ENCODE peak calls at places on chromosomes 1 and 21, in nine cellular contexts. C, Q, M, K, T, Z, F, B and D are unnamed samples.

GRCh38 chr21:44926364-44927101 is 5.8 kb upstream of the ITGB2 start:
- DNase-seq in C (no peak), Q (no peak), M (no peak), K (no peak), T (no peak), Z (no peak), F (peak), B (peak), D (no peak)

GRCh38 chr1:234896477-234897364 is 231.9 kb downstream of the TOMM20 start:
- DNase-seq in C (no peak), Q (no peak), M (no peak), K (no peak), T (no peak), Z (no peak), F (no peak), B (no peak), D (no peak)

GRCh38 chr1:198623920-198624647 is 14.8 kb upstream of the PTPRC start:
- DNase-seq in C (no peak), Q (no peak), M (peak), K (no peak), T (no peak), Z (peak), F (peak), B (no peak), D (no peak)

GRCh38 chr1:17875882-17876280 is 120.7 kb downstream of the ACTL8 start:
- DNase-seq in C (no peak), Q (no peak), M (no peak), K (peak), T (no peak), Z (no peak), F (peak), B (no peak), D (no peak)

GRCh38 chr1:151062738-151063371 is 2.7 kb downstream of the MLLT11 start:
- DNase-seq in C (peak), Q (no peak), M (no peak), K (no peak), T (no peak), Z (no peak), F (peak), B (no peak), D (no peak)

GRCh38 chr1:203215573-203215972 is 13.9 kb downstream of the CHIT1 start:
- DNase-seq in C (no peak), Q (no peak), M (no peak), K (no peak), T (no peak), Z (no peak), F (no peak), B (no peak), D (no peak)

GRCh38 chr1:111570781-111571181 is 48.8 kb upstream of the RAP1A start:
- DNase-seq in C (peak), Q (no peak), M (no peak), K (no peak), T (no peak), Z (no peak), F (peak), B (peak), D (no peak)

GRCh38 chr1:87093286-87093685 is 178.9 kb downstream of the HS2ST1 start:
- DNase-seq in C (peak), Q (no peak), M (no peak), K (no peak), T (no peak), Z (no peak), F (no peak), B (no peak), D (no peak)

GRCh38 chr1:214402583-214403216 is 121.7 kb downstream of the SMYD2 start:
- DNase-seq in C (no peak), Q (no peak), M (no peak), K (no peak), T (no peak), Z (no peak), F (peak), B (no peak), D (no peak)

GRCh38 chr1:64476251-64476952 is 6.5 kb downstream of the CACHD1 start:
- DNase-seq in C (no peak), Q (peak), M (peak), K (no peak), T (no peak), Z (no peak), F (peak), B (no peak), D (no peak)

GRCh38 chr1:230713915-230714764 is at the start of gene AGT:
- DNase-seq in C (no peak), Q (peak), M (peak), K (peak), T (peak), Z (no peak), F (peak), B (no peak), D (peak)

GRCh38 chr1:58782308-58783089 is 1.3 kb downstream of the JUN start:
- DNase-seq in C (peak), Q (peak), M (peak), K (peak), T (peak), Z (peak), F (no peak), B (peak), D (peak)
- H3K4me3 ChIP-seq in C (peak), Q (peak), M (peak), K (peak), T (peak), Z (peak), F (peak), B (peak), D (peak)

DNA sequence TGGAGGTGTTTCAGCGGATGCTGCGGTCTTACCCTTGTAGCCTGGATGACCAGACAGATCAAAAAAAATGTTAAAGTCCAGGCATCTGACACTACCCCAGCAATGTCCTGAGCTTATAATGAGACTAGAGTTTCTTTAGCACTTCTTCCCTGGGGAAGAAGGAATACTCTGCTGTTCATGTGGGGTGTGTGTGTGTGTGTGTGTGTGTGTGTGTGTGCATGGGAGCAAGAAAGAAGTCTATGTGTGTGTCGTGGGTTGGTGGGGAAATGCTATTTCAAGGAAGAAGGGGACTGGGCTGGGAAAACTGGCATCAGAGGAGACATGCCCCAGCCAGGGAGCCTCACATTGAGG is 3.0 kb upstream of the RASSF5 start:
- DNase-seq in C (no peak), Q (no peak), M (no peak), K (no peak), T (no peak), Z (no peak), F (no peak), B (no peak), D (no peak)
- H3K4me3 ChIP-seq in C (no peak), Q (no peak), M (no peak), K (no peak), T (no peak), Z (no peak), F (no peak), B (no peak), D (no peak)

GRCh38 chr1:208772891-208773290 is 528.7 kb upstream of the PLXNA2 start:
- DNase-seq in C (no peak), Q (no peak), M (no peak), K (no peak), T (no peak), Z (no peak), F (no peak), B (no peak), D (no peak)
- H3K4me3 ChIP-seq in C (no peak), Q (no peak), M (no peak), K (no peak), T (no peak), Z (no peak), F (no peak), B (no peak), D (no peak)

DNA sequence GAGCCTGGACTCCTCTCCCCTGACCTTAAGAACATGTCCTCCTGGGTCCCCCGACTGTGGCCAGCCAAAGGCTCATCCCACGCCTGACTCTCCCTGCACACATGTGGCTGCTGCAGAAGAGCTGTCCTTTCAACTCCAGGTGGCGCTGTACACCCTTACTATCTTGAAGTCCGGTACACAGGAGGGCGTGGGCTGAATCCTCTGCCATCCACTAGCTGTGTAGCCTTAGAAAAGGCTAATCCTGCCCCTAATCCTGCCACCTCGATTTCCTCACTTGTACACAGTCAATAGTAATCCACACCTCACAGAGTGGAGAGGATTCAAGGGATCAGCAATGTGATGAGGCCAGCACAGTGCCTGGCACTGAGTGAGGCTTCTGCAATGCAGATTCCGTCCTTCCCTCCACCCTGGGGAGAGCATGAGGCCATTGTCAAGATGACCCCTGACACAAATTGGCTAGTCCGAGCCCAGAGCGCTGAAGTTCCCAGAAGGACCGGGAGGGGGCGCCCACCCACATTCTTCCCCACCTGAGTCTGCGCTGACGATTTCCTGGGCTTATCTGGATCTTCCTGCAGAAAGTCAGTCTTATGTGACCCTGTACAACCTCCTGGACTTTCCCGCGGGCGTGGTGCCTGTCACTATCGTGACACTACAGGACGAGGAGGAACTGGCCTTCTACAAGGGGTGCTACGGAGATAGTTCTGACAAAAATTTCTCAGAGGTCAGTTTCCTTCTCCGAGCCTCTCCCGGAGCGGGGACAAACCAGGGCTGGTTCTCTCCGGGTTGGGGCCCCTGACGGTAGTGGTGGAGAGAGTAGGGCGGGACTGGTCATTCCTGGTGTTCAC is 47.1 kb upstream of the DMBX1 start:
- DNase-seq in C (peak), Q (peak), M (peak), K (peak), T (peak), Z (peak), F (peak), B (peak), D (peak)
- H3K4me3 ChIP-seq in C (peak), Q (peak), M (no peak), K (peak), T (no peak), Z (peak), F (peak), B (peak), D (no peak)

DNA sequence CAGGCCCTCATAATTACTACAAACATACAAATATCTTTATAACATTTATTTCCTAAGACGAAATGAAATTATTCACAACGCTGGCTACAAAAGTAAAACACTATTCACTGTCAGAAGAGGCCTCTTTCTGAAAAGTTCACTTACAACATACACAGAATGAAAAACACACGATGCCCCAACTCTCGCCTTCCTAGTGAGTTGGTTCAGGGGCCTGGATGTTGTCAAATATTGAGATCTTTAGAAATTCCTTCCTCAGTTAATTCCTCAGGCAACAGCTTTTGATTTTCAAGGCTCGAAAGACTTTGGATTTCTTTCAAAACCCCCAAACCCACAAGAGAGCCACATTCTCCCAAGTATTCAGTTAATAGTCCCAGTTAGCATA is 14.2 kb upstream of the KCNE1 start:
- DNase-seq in C (no peak), Q (no peak), M (no peak), K (no peak), T (no peak), Z (no peak), F (peak), B (no peak), D (no peak)
- H3K4me3 ChIP-seq in C (no peak), Q (peak), M (peak), K (peak), T (no peak), Z (peak), F (peak), B (no peak), D (peak)

GRCh38 chr1:224535641-224536040 is 80.5 kb upstream of the CNIH3 start:
- DNase-seq in C (no peak), Q (no peak), M (no peak), K (no peak), T (no peak), Z (no peak), F (no peak), B (no peak), D (no peak)
- H3K4me3 ChIP-seq in C (no peak), Q (no peak), M (no peak), K (no peak), T (no peak), Z (no peak), F (no peak), B (no peak), D (no peak)

DNA sequence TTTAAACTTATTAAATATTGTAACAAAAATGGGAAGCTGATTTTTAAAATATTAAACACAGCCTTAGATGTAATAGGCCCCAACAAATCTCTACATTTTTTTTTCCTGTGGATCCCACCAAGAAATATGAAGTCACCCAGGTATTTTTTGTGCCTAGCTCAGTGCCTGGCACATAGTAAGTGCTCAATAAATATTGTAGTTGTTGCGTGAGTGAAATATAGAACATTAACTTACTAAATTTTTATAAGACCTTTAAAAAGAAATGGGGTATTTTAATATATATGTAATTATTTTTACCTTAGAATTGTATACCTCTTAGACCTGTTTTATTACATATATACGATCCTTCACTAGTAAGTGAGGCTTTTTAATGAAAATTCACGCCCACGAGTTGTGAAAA is 569 bp upstream of the DNAH14 start:
- DNase-seq in C (no peak), Q (no peak), M (no peak), K (no peak), T (no peak), Z (no peak), F (no peak), B (no peak), D (no peak)
- H3K4me3 ChIP-seq in C (peak), Q (no peak), M (no peak), K (peak), T (peak), Z (no peak), F (peak), B (no peak), D (peak)

GRCh38 chr1:46491500-46492268 is 2.0 kb downstream of the DMBX1 start:
- DNase-seq in C (no peak), Q (no peak), M (no peak), K (no peak), T (no peak), Z (no peak), F (no peak), B (no peak), D (no peak)

GRCh38 chr1:46489169-46489637 is 433 bp upstream of the DMBX1 start:
- DNase-seq in C (no peak), Q (no peak), M (peak), K (no peak), T (no peak), Z (no peak), F (no peak), B (no peak), D (no peak)

GRCh38 chr1:46489638-46490602 is at the start of gene DMBX1:
- DNase-seq in C (peak), Q (no peak), M (peak), K (peak), T (peak), Z (no peak), F (no peak), B (no peak), D (peak)

GRCh38 chr1:46492269-46492853 is 2.7 kb downstream of the DMBX1 start:
- DNase-seq in C (no peak), Q (no peak), M (no peak), K (no peak), T (no peak), Z (no peak), F (no peak), B (no peak), D (no peak)

GRCh38 chr1:46490603-46491499 is 1.2 kb downstream of the DMBX1 start:
- DNase-seq in C (no peak), Q (no peak), M (peak), K (no peak), T (no peak), Z (no peak), F (no peak), B (no peak), D (no peak)
- H3K4me3 ChIP-seq in C (no peak), Q (no peak), M (no peak), K (no peak), T (no peak), Z (no peak), F (no peak), B (no peak), D (no peak)

GRCh38 chr1:18907914-18908845 is 5.8 kb upstream of the ALDH4A1 start:
- DNase-seq in C (peak), Q (no peak), M (no peak), K (no peak), T (no peak), Z (no peak), F (no peak), B (no peak), D (no peak)
- H3K4me3 ChIP-seq in C (peak), Q (no peak), M (no peak), K (no peak), T (no peak), Z (no peak), F (no peak), B (no peak), D (no peak)